ENCODE peak calls at places on chromosome 4, in nine cellular contexts. G is GM12865, J is fibroblast of pulmonary artery, N is choroid plexus epithelial cell, Y is hepatocyte, X is endodermal cell, I is lower lobe of right lung, Q is thyroid gland, T is A549. R is an unnamed sample.

GRCh38 chr4:119536572-119537528 is 91.8 kb downstream of the PDE5A start:
- DNase-seq in G (no peak), J (peak; percentile 49), N (peak; percentile 40), Y (no peak), X (no peak), I (no peak), Q (no peak), T (no peak), R (no peak)

GRCh38 chr4:31169851-31170250 is 449.7 kb downstream of the PCDH7 start:
- DNase-seq in G (no peak), J (no peak), N (no peak), Y (no peak), X (no peak), I (no peak), Q (no peak), T (no peak), R (no peak)

GRCh38 chr4:39476181-39476873 is 17.5 kb downstream of the LIAS start:
- DNase-seq in G (no peak), J (no peak), N (no peak), Y (no peak), X (no peak), I (no peak), Q (no peak), T (no peak), R (no peak)

GRCh38 chr4:41933997-41934812 is 1.0 kb upstream of the TMEM33 start:
- DNase-seq in G (no peak), J (no peak), N (no peak), Y (no peak), X (no peak), I (peak; percentile 63), Q (no peak), T (no peak), R (no peak)

GRCh38 chr4:125891597-125892258 is 577.0 kb downstream of the FAT4 start:
- DNase-seq in G (no peak), J (peak; percentile 51), N (peak; percentile 74), Y (peak; percentile 43), X (no peak), I (no peak), Q (no peak), T (no peak), R (no peak)

GRCh38 chr4:141352328-141352727 is 131.6 kb downstream of the ZNF330 start:
- DNase-seq in G (no peak), J (peak; percentile 9), N (no peak), Y (no peak), X (no peak), I (no peak), Q (no peak), T (no peak), R (no peak)

GRCh38 chr4:37383579-37384229 is 139.2 kb downstream of the NWD2 start:
- DNase-seq in G (peak; percentile 68), J (peak; percentile 48), N (peak; percentile 40), Y (peak; percentile 83), X (peak; percentile 69), I (no peak), Q (no peak), T (peak; percentile 9), R (peak; percentile 41)

GRCh38 chr4:155948541-155948940 is 5.1 kb downstream of the CTSO start:
- DNase-seq in G (no peak), J (no peak), N (peak; percentile 72), Y (no peak), X (no peak), I (no peak), Q (no peak), T (no peak), R (no peak)

GRCh38 chr4:7389101-7389701 is 45.5 kb downstream of the PSAPL1 start:
- DNase-seq in G (no peak), J (no peak), N (no peak), Y (no peak), X (peak; percentile 30), I (peak; percentile 44), Q (no peak), T (no peak), R (no peak)

GRCh38 chr4:124980276-124980752 is 267.8 kb upstream of the ANKRD50 start:
- DNase-seq in G (no peak), J (peak; percentile 81), N (peak; percentile 73), Y (no peak), X (no peak), I (no peak), Q (no peak), T (no peak), R (no peak)

GRCh38 chr4:13938299-13938698 is 310.8 kb upstream of the BOD1L1 start:
- DNase-seq in G (no peak), J (no peak), N (no peak), Y (no peak), X (no peak), I (no peak), Q (no peak), T (no peak), R (no peak)

GRCh38 chr4:13930155-13930554 is 302.6 kb upstream of the BOD1L1 start:
- DNase-seq in G (no peak), J (no peak), N (no peak), Y (no peak), X (no peak), I (no peak), Q (no peak), T (no peak), R (no peak)

GRCh38 chr4:13928214-13928613 is 300.7 kb upstream of the BOD1L1 start:
- DNase-seq in G (no peak), J (no peak), N (no peak), Y (no peak), X (no peak), I (no peak), Q (no peak), T (no peak), R (no peak)

DNA sequence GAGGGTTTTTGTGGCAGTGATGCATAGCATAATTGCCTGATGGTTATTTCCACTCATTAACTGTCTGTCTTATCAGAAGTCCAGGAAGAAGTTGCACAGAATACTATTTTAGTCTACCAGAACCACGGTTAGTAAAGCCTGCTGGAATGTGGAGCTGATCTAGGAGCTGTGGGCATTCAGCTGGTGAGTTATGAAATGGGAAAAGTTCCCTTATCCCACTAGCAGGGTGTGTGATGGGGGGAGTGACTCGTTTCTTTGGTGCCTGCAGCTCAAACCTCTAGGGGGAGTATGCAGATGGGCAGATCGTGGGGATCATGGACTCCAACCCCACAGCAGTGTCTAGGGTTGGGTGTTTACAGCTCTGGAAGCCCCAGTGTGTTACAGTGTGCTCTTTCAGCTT is 305.6 kb upstream of the BOD1L1 start:
- DNase-seq in G (no peak), J (peak; percentile 43), N (peak; percentile 43), Y (peak; percentile 39), X (no peak), I (no peak), Q (no peak), T (no peak), R (no peak)
- TF ChIP-seq CTCF in G (no peak), J (peak; percentile 12), N (peak; percentile 30), Y (no peak), X (peak; percentile 50), I (no peak), Q (no peak), T (no peak), R (no peak)

GRCh38 chr4:25842229-25842840 is 20.5 kb downstream of the SEL1L3 start:
- DNase-seq in G (peak; percentile 34), J (no peak), N (no peak), Y (no peak), X (peak; percentile 75), I (no peak), Q (no peak), T (no peak), R (peak; percentile 76)
- TF ChIP-seq CTCF in G (peak; percentile 26), J (no peak), N (peak; percentile 22), Y (no peak), X (peak; percentile 60), I (no peak), Q (no peak), T (no peak), R (peak; percentile 68)

GRCh38 chr4:72970756-72971155 is 98.8 kb downstream of the COX18 start:
- DNase-seq in G (no peak), J (peak; percentile 14), N (no peak), Y (no peak), X (no peak), I (no peak), Q (no peak), T (no peak), R (no peak)
- TF ChIP-seq CTCF in G (no peak), J (no peak), N (no peak), Y (no peak), X (no peak), I (no peak), Q (no peak), T (no peak), R (no peak)

GRCh38 chr4:183362916-183363542 is 40.8 kb upstream of the CLDN24 start:
- DNase-seq in G (no peak), J (peak; percentile 53), N (peak; percentile 54), Y (no peak), X (peak; percentile 70), I (no peak), Q (no peak), T (no peak), R (no peak)
- TF ChIP-seq CTCF in G (no peak), J (peak; percentile 40), N (peak; percentile 55), Y (no peak), X (peak; percentile 65), I (no peak), Q (no peak), T (no peak), R (no peak)

GRCh38 chr4:70984587-70984986 is 8.9 kb upstream of the DCK start:
- DNase-seq in G (no peak), J (no peak), N (no peak), Y (no peak), X (no peak), I (no peak), Q (no peak), T (no peak), R (no peak)
- TF ChIP-seq CTCF in G (no peak), J (no peak), N (no peak), Y (no peak), X (no peak), I (no peak), Q (no peak), T (no peak), R (no peak)

GRCh38 chr4:82801910-82802521 is 3.4 kb upstream of the SCD5 start:
- DNase-seq in G (peak; percentile 30), J (peak; percentile 56), N (peak; percentile 72), Y (no peak), X (no peak), I (no peak), Q (no peak), T (no peak), R (no peak)
- TF ChIP-seq CTCF in G (peak; percentile 22), J (peak; percentile 52), N (peak; percentile 65), Y (peak; percentile 49), X (peak; percentile 48), I (peak; percentile 11), Q (peak; percentile 13), T (peak; percentile 52), R (peak; percentile 51)

GRCh38 chr4:1512738-1513660 is 106.8 kb upstream of the NKX1-1 start:
- DNase-seq in G (no peak), J (peak; percentile 14), N (peak; percentile 39), Y (peak; percentile 87), X (peak; percentile 89), I (peak; percentile 55), Q (peak; percentile 46), T (peak; percentile 25), R (no peak)
- TF ChIP-seq CTCF in G (no peak), J (peak; percentile 9), N (peak; percentile 36), Y (peak; percentile 48), X (peak; percentile 95), I (peak; percentile 50), Q (peak; percentile 61), T (peak; percentile 77), R (peak; percentile 23)

GRCh38 chr4:72022553-72022952 is 9.2 kb upstream of the NPFFR2 start:
- DNase-seq in G (no peak), J (no peak), N (no peak), Y (no peak), X (no peak), I (no peak), Q (no peak), T (no peak), R (no peak)
- TF ChIP-seq CTCF in G (no peak), J (no peak), N (no peak), Y (no peak), X (no peak), I (no peak), Q (no peak), T (no peak), R (no peak)

R was measured in GM10248.